ENCODE peak calls at places on chromosome 10, in five cellular contexts. L is osteocyte, S is suprapubic skin, N is progenitor cell of endocrine pancreas, T is left lung. J is an unnamed sample.
A peak's percentile ranks its signal among the peaks of the same experiment; 100 is the strongest.

GRCh38 chr10:125707852-125708468 is 11.5 kb upstream of the EDRF1 start:
- DNase-seq in T (no peak), L (no peak), N (no peak), S (no peak), J (no peak)

GRCh38 chr10:67609996-67610793 is 85.8 kb downstream of the CTNNA3 start:
- DNase-seq in S (no peak), T (no peak), N (no peak), L (no peak), J (no peak)

GRCh38 chr10:49183596-49184542 is 4.3 kb downstream of the TMEM273 start:
- DNase-seq in L (no peak), T (peak; percentile 29), N (no peak), S (no peak), J (no peak)

GRCh38 chr10:49364747-49365146 is 31.1 kb downstream of the DRGX start:
- DNase-seq in N (no peak), T (no peak), S (no peak), L (no peak), J (peak; percentile 49)

GRCh38 chr10:116880716-116881440 is 31.6 kb downstream of the ENO4 start:
- DNase-seq in S (no peak), L (no peak), T (no peak), N (no peak), J (no peak)

GRCh38 chr10:63671317-63671937 is 150.2 kb downstream of the REEP3 start:
- DNase-seq in S (no peak), L (no peak), T (no peak), N (no peak), J (no peak)

GRCh38 chr10:132098539-132099421 is 33.0 kb downstream of the JAKMIP3 start:
- DNase-seq in N (no peak), S (no peak), T (peak; percentile 34), L (peak; percentile 74), J (peak; percentile 49)

GRCh38 chr10:49281461-49281860 is 17.5 kb upstream of the C10orf71 start:
- DNase-seq in L (peak; percentile 84), S (no peak), T (no peak), N (no peak), J (peak; percentile 47)

GRCh38 chr10:21468086-21468485 is 57.4 kb downstream of the SKIDA1 start:
- DNase-seq in L (no peak), S (no peak), T (no peak), N (no peak), J (peak; percentile 32)

GRCh38 chr10:91514025-91514424 is 103.9 kb downstream of the HECTD2 start:
- DNase-seq in T (no peak), N (no peak), S (no peak), L (no peak), J (no peak)

GRCh38 chr10:24957624-24958435 is 5.4 kb upstream of the PRTFDC1 start:
- DNase-seq in S (no peak), L (no peak), T (no peak), N (no peak), J (no peak)

GRCh38 chr10:71299071-71299759 is 19.8 kb upstream of the SLC29A3 start:
- DNase-seq in N (no peak), L (no peak), S (no peak), T (no peak), J (no peak)

GRCh38 chr10:2949948-2950354 is 117.4 kb upstream of the PFKP start:
- DNase-seq in N (no peak), S (no peak), L (no peak), T (no peak), J (no peak)

GRCh38 chr10:63887026-63887589 is 365.9 kb downstream of the REEP3 start:
- DNase-seq in L (no peak), T (no peak), S (no peak), N (no peak), J (no peak)

GRCh38 chr10:92419740-92420553 is 129.0 kb downstream of the MARCHF5 start:
- DNase-seq in S (no peak), T (peak; percentile 77), L (no peak), N (no peak), J (no peak)

GRCh38 chr10:33365871-33366411 is 31.5 kb upstream of the NRP1 start:
- DNase-seq in T (no peak), L (no peak), S (no peak), N (no peak), J (no peak)

GRCh38 chr10:49550563-49550962 is 11.6 kb upstream of the ERCC6 start:
- DNase-seq in S (no peak), T (no peak), L (no peak), N (no peak), J (no peak)

GRCh38 chr10:12434277-12434676 is 84.9 kb downstream of the CAMK1D start:
- DNase-seq in L (no peak), S (no peak), N (no peak), T (no peak), J (no peak)

GRCh38 chr10:44334621-44335184 is 50.2 kb downstream of the CXCL12 start:
- DNase-seq in T (no peak), L (peak; percentile 67), N (no peak), S (no peak), J (peak; percentile 34)

GRCh38 chr10:64041185-64041988 is 520.2 kb downstream of the REEP3 start:
- DNase-seq in L (no peak), S (peak; percentile 68), T (peak; percentile 84), N (peak; percentile 56), J (peak; percentile 74)

GRCh38 chr10:101060951-101061813 is 607 bp upstream of the KAZALD1 start:
- DNase-seq in T (peak; percentile 97), N (peak; percentile 91), S (peak; percentile 76), L (peak; percentile 98), J (peak; percentile 97)

GRCh38 chr10:36771725-36772124 is 353.7 kb upstream of the ANKRD30A start:
- DNase-seq in T (no peak), S (no peak), L (no peak), N (no peak), J (no peak)

GRCh38 chr10:78944658-78945333 is 124.0 kb upstream of the ZMIZ1 start:
- DNase-seq in S (peak; percentile 78), L (peak; percentile 87), T (no peak), N (no peak), J (no peak)

GRCh38 chr10:133176546-133176945 is 16.5 kb downstream of the KNDC1 start:
- DNase-seq in L (no peak), N (no peak), S (peak; percentile 18), T (no peak), J (no peak)

GRCh38 chr10:123555616-123556015 is 110.5 kb upstream of the GPR26 start:
- DNase-seq in L (no peak), T (no peak), S (no peak), N (no peak), J (peak; percentile 39)

GRCh38 chr10:100847440-100847839 is 65.3 kb upstream of the SLF2 start:
- DNase-seq in T (no peak), N (no peak), L (no peak), S (no peak), J (no peak)

GRCh38 chr10:52668024-52668423 is 104.6 kb downstream of the MBL2 start:
- DNase-seq in N (no peak), L (no peak), T (no peak), S (no peak), J (no peak)

GRCh38 chr10:470339-471003 is 219.0 kb downstream of the DIP2C start:
- DNase-seq in N (no peak), S (no peak), L (peak; percentile 57), T (no peak), J (peak; percentile 34)

GRCh38 chr10:82683989-82684388 is 809.0 kb downstream of the NRG3 start:
- DNase-seq in N (no peak), L (no peak), T (no peak), S (no peak), J (no peak)

GRCh38 chr10:89521368-89521767 is 14.0 kb downstream of the SLC16A12 start:
- DNase-seq in L (no peak), T (no peak), N (no peak), S (no peak), J (no peak)

GRCh38 chr10:131049051-131049450 is 262.5 kb downstream of the TCERG1L start:
- DNase-seq in N (no peak), S (no peak), L (no peak), T (no peak), J (no peak)

GRCh38 chr10:104077282-104078151 is 8.2 kb downstream of the COL17A1 start:
- DNase-seq in T (no peak), S (no peak), N (no peak), L (no peak), J (no peak)

GRCh38 chr10:104081998-104082397 is 3.7 kb downstream of the COL17A1 start:
- DNase-seq in S (no peak), L (no peak), T (no peak), N (no peak), J (no peak)

GRCh38 chr10:104076743-104077160 is 8.9 kb downstream of the COL17A1 start:
- DNase-seq in N (no peak), L (no peak), S (no peak), T (no peak), J (no peak)

GRCh38 chr10:104084482-104085142 is 1.1 kb downstream of the COL17A1 start:
- DNase-seq in L (no peak), S (no peak), T (no peak), N (no peak), J (no peak)

DNA sequence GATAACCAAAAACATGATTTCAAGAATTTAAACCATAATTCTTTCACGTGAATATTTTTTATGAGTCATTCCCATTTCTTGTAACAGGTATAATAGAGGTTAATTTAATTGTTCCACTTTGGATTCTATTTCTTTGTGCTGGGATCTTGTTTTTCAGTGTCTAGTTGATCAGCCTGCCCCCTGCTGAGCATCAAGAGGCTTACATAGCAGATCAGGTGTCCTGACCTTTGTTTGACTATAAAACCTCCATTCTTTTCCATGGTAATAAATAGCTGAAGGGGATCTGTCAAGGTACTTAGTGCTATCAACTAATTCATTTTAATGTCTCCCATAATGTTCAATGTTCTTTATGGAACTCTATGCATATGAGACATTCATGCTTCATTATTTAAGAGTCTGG is 4.9 kb downstream of the COL17A1 start:
- DNase-seq in T (no peak), S (no peak), L (no peak), N (no peak), J (no peak)
- TF ChIP-seq CTCF in T (peak; percentile 33), S (no peak), L (peak; percentile 15), N (peak; percentile 62), J (peak; percentile 65)

GRCh38 chr10:17617031-17617911 is at the start of gene HACD1:
- DNase-seq in T (peak; percentile 93), L (peak; percentile 87), S (peak; percentile 75), N (peak; percentile 76), J (peak; percentile 77)
- TF ChIP-seq CTCF in T (no peak), L (peak; percentile 44), S (no peak), N (peak; percentile 42), J (peak; percentile 42)

DNA sequence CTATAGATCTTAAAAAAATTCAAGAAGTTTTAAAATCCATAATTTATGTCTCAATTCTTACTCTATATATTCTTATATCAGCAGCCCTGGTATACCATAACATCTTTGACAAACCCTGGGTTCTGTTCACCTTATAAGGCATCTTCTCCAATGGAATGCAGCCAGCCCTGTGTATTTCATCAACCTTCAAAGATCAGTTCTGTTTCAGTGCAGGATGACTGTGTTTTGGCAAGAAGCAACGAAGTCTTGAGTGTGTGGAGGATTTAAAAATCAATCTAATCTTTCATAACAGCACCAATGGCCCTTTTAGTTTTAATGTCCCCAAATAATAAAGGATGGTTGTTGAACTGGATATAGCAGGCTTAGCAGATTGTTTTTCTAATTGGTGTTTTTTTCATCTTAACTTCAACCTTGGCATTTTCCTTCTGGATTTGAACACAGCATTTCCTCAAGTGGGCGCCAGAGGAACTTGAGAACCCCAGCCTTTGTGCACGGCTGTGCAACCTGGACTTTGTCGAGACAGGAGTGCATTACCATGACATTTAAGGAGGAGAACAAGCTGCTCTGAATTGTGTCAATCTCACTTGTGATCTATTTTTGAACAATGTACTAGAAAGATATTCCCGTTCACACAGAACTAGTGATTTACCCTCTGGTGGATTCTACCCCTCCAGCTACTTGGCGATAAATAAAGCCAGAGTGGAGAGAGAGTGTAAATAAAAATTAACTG is 313.3 kb upstream of the AKR1E2 start:
- DNase-seq in S (no peak), L (no peak), N (no peak), T (no peak), J (no peak)
- TF ChIP-seq CTCF in S (no peak), L (peak; percentile 62), N (peak; percentile 26), T (peak; percentile 32), J (peak; percentile 50)

GRCh38 chr10:106863549-106863948 is 301.0 kb downstream of the SORCS1 start:
- DNase-seq in L (no peak), N (no peak), S (no peak), T (no peak), J (no peak)
- TF ChIP-seq CTCF in L (no peak), N (peak; percentile 17), S (no peak), T (no peak), J (no peak)